ENCODE peak calls at places on chromosomes 5 and 9, in six cellular contexts. One of them, this sample, is unnamed.

GRCh38 chr5:71011194-71011792 is 13.8 kb downstream of the NAIP start:
- DNase-seq in tibial nerve: no peak
- DNase-seq in H1: no peak
- DNase-seq in testis: no peak
- DNase-seq in IMR-90: no peak
- DNase-seq in ovary: no peak
- DNase-seq in this sample: no peak

GRCh38 chr5:158317507-158317906 is 458.6 kb upstream of the CLINT1 start:
- DNase-seq in tibial nerve: no peak
- DNase-seq in H1: no peak
- DNase-seq in testis: no peak
- DNase-seq in IMR-90: no peak
- DNase-seq in ovary: no peak
- DNase-seq in this sample: no peak

GRCh38 chr5:172830876-172831662 is 3.0 kb upstream of the ERGIC1 start:
- DNase-seq in tibial nerve: no peak
- DNase-seq in H1: no peak
- DNase-seq in testis: no peak
- DNase-seq in IMR-90: peak
- DNase-seq in ovary: no peak
- DNase-seq in this sample: no peak

GRCh38 chr5:147098233-147098790 is 136.5 kb upstream of the STK32A start:
- DNase-seq in tibial nerve: peak
- DNase-seq in H1: no peak
- DNase-seq in testis: peak
- DNase-seq in IMR-90: peak
- DNase-seq in ovary: no peak
- DNase-seq in this sample: peak

GRCh38 chr5:16902846-16903245 is 33.2 kb downstream of the MYO10 start:
- DNase-seq in tibial nerve: no peak
- DNase-seq in H1: no peak
- DNase-seq in testis: peak
- DNase-seq in IMR-90: no peak
- DNase-seq in ovary: no peak
- DNase-seq in this sample: no peak

GRCh38 chr9:121196389-121196788 is 5.3 kb downstream of the RAB14 start:
- DNase-seq in tibial nerve: no peak
- DNase-seq in H1: no peak
- DNase-seq in testis: no peak
- DNase-seq in IMR-90: no peak
- DNase-seq in ovary: no peak
- DNase-seq in this sample: no peak

GRCh38 chr9:135252980-135253304 is 165.5 kb downstream of the OLFM1 start:
- DNase-seq in tibial nerve: no peak
- DNase-seq in H1: no peak
- DNase-seq in testis: no peak
- DNase-seq in IMR-90: no peak
- DNase-seq in ovary: no peak
- DNase-seq in this sample: peak

GRCh38 chr5:65094279-65094678 is 325.5 kb downstream of the CWC27 start:
- DNase-seq in tibial nerve: no peak
- DNase-seq in H1: no peak
- DNase-seq in testis: no peak
- DNase-seq in IMR-90: no peak
- DNase-seq in ovary: no peak
- DNase-seq in this sample: no peak

GRCh38 chr5:93044860-93045666 is 536.0 kb downstream of the NR2F1-AS1 start:
- DNase-seq in tibial nerve: no peak
- DNase-seq in H1: no peak
- DNase-seq in testis: no peak
- DNase-seq in IMR-90: no peak
- DNase-seq in ovary: no peak
- DNase-seq in this sample: no peak

GRCh38 chr9:133589454-133590227 is 19.5 kb downstream of the FAM163B start:
- DNase-seq in tibial nerve: no peak
- DNase-seq in H1: peak
- DNase-seq in testis: peak
- DNase-seq in IMR-90: no peak
- DNase-seq in ovary: no peak
- DNase-seq in this sample: peak

GRCh38 chr5:108748010-108748353 is 285 bp downstream of the FER start:
- DNase-seq in tibial nerve: peak
- DNase-seq in H1: no peak
- DNase-seq in testis: no peak
- DNase-seq in IMR-90: no peak
- DNase-seq in ovary: no peak
- DNase-seq in this sample: no peak

GRCh38 chr5:108749130-108749861 is 1.6 kb downstream of the FER start:
- DNase-seq in tibial nerve: no peak
- DNase-seq in H1: no peak
- DNase-seq in testis: no peak
- DNase-seq in IMR-90: no peak
- DNase-seq in ovary: no peak
- DNase-seq in this sample: peak

GRCh38 chr5:108743344-108743743 is 4.4 kb upstream of the FER start:
- DNase-seq in tibial nerve: no peak
- DNase-seq in H1: no peak
- DNase-seq in testis: no peak
- DNase-seq in IMR-90: no peak
- DNase-seq in ovary: no peak
- DNase-seq in this sample: no peak

GRCh38 chr5:108748354-108749129 is 845 bp downstream of the FER start:
- DNase-seq in tibial nerve: peak
- DNase-seq in H1: peak
- DNase-seq in testis: peak
- DNase-seq in IMR-90: peak
- DNase-seq in ovary: peak
- DNase-seq in this sample: peak

GRCh38 chr5:108747111-108748009 is at the start of gene FER:
- DNase-seq in tibial nerve: peak
- DNase-seq in H1: no peak
- DNase-seq in testis: peak
- DNase-seq in IMR-90: peak
- DNase-seq in ovary: no peak
- DNase-seq in this sample: peak
- TF ChIP-seq POLR2A in tibial nerve: peak
- TF ChIP-seq POLR2A in H1: no peak
- TF ChIP-seq POLR2A in testis: no peak
- TF ChIP-seq POLR2A in IMR-90: no peak
- TF ChIP-seq POLR2A in ovary: no peak
- TF ChIP-seq POLR2A in this sample: no peak

GRCh38 chr5:169356811-169357210 is 55.9 kb upstream of the SLIT3 start:
- DNase-seq in tibial nerve: no peak
- DNase-seq in H1: no peak
- DNase-seq in testis: no peak
- DNase-seq in IMR-90: no peak
- DNase-seq in ovary: no peak
- DNase-seq in this sample: no peak
- TF ChIP-seq POLR2A in tibial nerve: no peak
- TF ChIP-seq POLR2A in H1: no peak
- TF ChIP-seq POLR2A in testis: no peak
- TF ChIP-seq POLR2A in IMR-90: no peak
- TF ChIP-seq POLR2A in ovary: no peak
- TF ChIP-seq POLR2A in this sample: no peak

GRCh38 chr5:112707187-112708179 is 30.2 kb upstream of the APC start:
- DNase-seq in tibial nerve: peak
- DNase-seq in H1: peak
- DNase-seq in testis: peak
- DNase-seq in IMR-90: peak
- DNase-seq in ovary: peak
- DNase-seq in this sample: peak
- TF ChIP-seq POLR2A in tibial nerve: peak
- TF ChIP-seq POLR2A in H1: peak
- TF ChIP-seq POLR2A in testis: peak
- TF ChIP-seq POLR2A in IMR-90: peak
- TF ChIP-seq POLR2A in ovary: peak
- TF ChIP-seq POLR2A in this sample: peak

GRCh38 chr9:131630206-131630831 is 85.0 kb downstream of the PRRT1B start:
- DNase-seq in tibial nerve: no peak
- DNase-seq in H1: no peak
- DNase-seq in testis: no peak
- DNase-seq in IMR-90: no peak
- DNase-seq in ovary: no peak
- DNase-seq in this sample: no peak
- TF ChIP-seq POLR2A in tibial nerve: no peak
- TF ChIP-seq POLR2A in H1: no peak
- TF ChIP-seq POLR2A in testis: no peak
- TF ChIP-seq POLR2A in IMR-90: no peak
- TF ChIP-seq POLR2A in ovary: no peak
- TF ChIP-seq POLR2A in this sample: no peak

GRCh38 chr5:181203842-181204560 is 995 bp downstream of the TRIM7 start:
- DNase-seq in tibial nerve: no peak
- DNase-seq in H1: no peak
- DNase-seq in testis: no peak
- DNase-seq in IMR-90: no peak
- DNase-seq in ovary: no peak
- DNase-seq in this sample: no peak
- TF ChIP-seq POLR2A in tibial nerve: no peak
- TF ChIP-seq POLR2A in H1: no peak
- TF ChIP-seq POLR2A in testis: no peak
- TF ChIP-seq POLR2A in IMR-90: no peak
- TF ChIP-seq POLR2A in ovary: no peak
- TF ChIP-seq POLR2A in this sample: no peak

DNA sequence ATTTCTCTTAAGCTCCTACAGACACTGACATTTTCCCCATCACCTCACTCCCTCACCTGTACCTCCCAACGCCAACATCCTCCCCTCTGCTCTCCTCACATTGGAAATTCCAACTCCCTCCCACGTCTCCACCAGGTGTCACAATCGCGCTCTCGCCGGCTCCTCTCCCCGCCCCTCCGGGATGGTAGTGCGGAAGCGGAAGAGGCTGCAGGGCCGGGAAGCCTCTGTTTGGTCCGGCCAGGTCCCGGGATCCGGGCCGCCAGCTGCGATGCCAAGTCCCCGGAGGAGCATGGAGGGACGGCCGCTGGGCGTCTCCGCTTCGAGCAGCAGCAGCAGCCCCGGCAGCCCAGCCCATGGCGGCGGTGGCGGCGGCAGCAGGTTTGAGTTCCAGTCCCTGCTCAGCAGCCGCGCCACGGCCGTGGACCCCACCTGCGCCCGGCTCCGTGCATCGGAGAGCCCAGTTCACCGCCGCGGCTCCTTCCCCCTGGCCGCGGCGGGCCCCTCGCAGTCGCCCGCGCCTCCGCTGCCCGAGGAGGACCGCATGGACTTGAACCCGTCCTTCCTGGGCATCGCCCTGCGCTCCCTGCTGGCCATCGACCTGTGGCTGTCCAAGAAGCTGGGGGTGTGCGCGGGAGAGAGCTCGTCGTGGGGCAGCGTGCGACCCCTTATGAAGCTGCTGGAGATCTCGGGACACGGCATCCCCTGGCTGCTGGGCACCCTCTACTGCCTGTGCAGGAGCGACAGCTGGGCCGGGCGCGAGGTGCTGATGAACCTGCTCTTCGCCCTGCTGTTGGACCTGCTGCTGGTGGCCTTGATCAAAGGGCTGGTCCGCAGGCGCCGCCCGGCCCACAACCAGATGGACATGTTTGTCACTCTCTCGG is at the start of gene PLPP6:
- DNase-seq in tibial nerve: peak
- DNase-seq in H1: peak
- DNase-seq in testis: peak
- DNase-seq in IMR-90: peak
- DNase-seq in ovary: peak
- DNase-seq in this sample: peak
- TF ChIP-seq POLR2A in tibial nerve: peak
- TF ChIP-seq POLR2A in H1: peak
- TF ChIP-seq POLR2A in testis: no peak
- TF ChIP-seq POLR2A in IMR-90: peak
- TF ChIP-seq POLR2A in ovary: peak
- TF ChIP-seq POLR2A in this sample: peak

GRCh38 chr5:44809956-44810276 is 1.2 kb downstream of the MRPS30 start:
- DNase-seq in tibial nerve: no peak
- DNase-seq in H1: no peak
- DNase-seq in testis: no peak
- DNase-seq in IMR-90: no peak
- DNase-seq in ovary: no peak
- DNase-seq in this sample: no peak

GRCh38 chr5:44807269-44807668 is 1.5 kb upstream of the MRPS30 start:
- DNase-seq in tibial nerve: no peak
- DNase-seq in H1: no peak
- DNase-seq in testis: no peak
- DNase-seq in IMR-90: no peak
- DNase-seq in ovary: no peak
- DNase-seq in this sample: peak

GRCh38 chr5:44809215-44809955 is 638 bp downstream of the MRPS30 start:
- DNase-seq in tibial nerve: peak
- DNase-seq in H1: no peak
- DNase-seq in testis: peak
- DNase-seq in IMR-90: peak
- DNase-seq in ovary: peak
- DNase-seq in this sample: peak

GRCh38 chr5:44808435-44809214 is at the start of gene MRPS30:
- DNase-seq in tibial nerve: peak
- DNase-seq in H1: peak
- DNase-seq in testis: peak
- DNase-seq in IMR-90: peak
- DNase-seq in ovary: peak
- DNase-seq in this sample: peak
- TF ChIP-seq POLR2A in tibial nerve: peak
- TF ChIP-seq POLR2A in H1: peak
- TF ChIP-seq POLR2A in testis: peak
- TF ChIP-seq POLR2A in IMR-90: peak
- TF ChIP-seq POLR2A in ovary: peak
- TF ChIP-seq POLR2A in this sample: peak